ENCODE peak calls at places on chromosomes 11 and 22, in eight cellular contexts. W is CD4-positive, alpha-beta memory T cell; J is thyroid gland; E is lung; C is effector memory CD4-positive, alpha-beta T cell; R is left ventricle myocardium inferior; D is IMR-90; I is body of pancreas. F is an unnamed sample.

GRCh38 chr11:114082767-114083181 is 23.3 kb downstream of the ZBTB16 start:
- DNase-seq in W (no peak), J (no peak), E (no peak), C (no peak), R (peak; percentile 46), D (no peak), I (peak; percentile 56), F (peak; percentile 37)

GRCh38 chr11:111999111-111999510 is 26.1 kb upstream of the DLAT start:
- DNase-seq in W (no peak), J (no peak), E (no peak), C (no peak), R (no peak), D (no peak), I (no peak), F (no peak)

GRCh38 chr11:289145-289705 is 299 bp downstream of the PGGHG start:
- DNase-seq in W (peak; percentile 52), J (peak; percentile 7), E (no peak), C (no peak), R (no peak), D (no peak), I (no peak), F (no peak)

GRCh38 chr22:47835726-47836125 is 1073.3 kb downstream of the TBC1D22A start:
- DNase-seq in W (no peak), J (no peak), E (no peak), C (no peak), R (no peak), D (peak; percentile 6), I (no peak), F (peak; percentile 4)

GRCh38 chr22:44813416-44813815 is 61.0 kb downstream of the ARHGAP8 start:
- DNase-seq in W (no peak), J (no peak), E (no peak), C (no peak), R (no peak), D (no peak), I (no peak), F (no peak)

GRCh38 chr11:133413726-133414125 is 118.6 kb downstream of the OPCML start:
- DNase-seq in W (no peak), J (no peak), E (no peak), C (no peak), R (no peak), D (no peak), I (no peak), F (no peak)

GRCh38 chr11:75055511-75055910 is 41.2 kb downstream of the OR2AT4 start:
- DNase-seq in W (no peak), J (no peak), E (no peak), C (no peak), R (no peak), D (peak; percentile 34), I (no peak), F (no peak)

GRCh38 chr11:33542921-33543320 is 157.7 kb downstream of the C11orf91 start:
- DNase-seq in W (peak; percentile 22), J (peak; percentile 79), E (peak; percentile 54), C (no peak), R (peak; percentile 43), D (peak; percentile 40), I (peak; percentile 65), F (peak; percentile 50)

GRCh38 chr11:113705871-113706654 is at the start of gene TMPRSS5:
- DNase-seq in W (no peak), J (no peak), E (no peak), C (no peak), R (no peak), D (no peak), I (no peak), F (no peak)

GRCh38 chr11:69034123-69034522 is 14.6 kb upstream of the TPCN2 start:
- DNase-seq in W (no peak), J (no peak), E (no peak), C (no peak), R (no peak), D (no peak), I (no peak), F (no peak)

GRCh38 chr11:802693-803466 is 2.2 kb downstream of the PIDD1 start:
- DNase-seq in W (no peak), J (no peak), E (no peak), C (no peak), R (no peak), D (no peak), I (no peak), F (no peak)

GRCh38 chr11:35927730-35928129 is 16.1 kb upstream of the LDLRAD3 start:
- DNase-seq in W (no peak), J (peak; percentile 5), E (peak; percentile 87), C (no peak), R (peak; percentile 29), D (peak; percentile 38), I (peak; percentile 62), F (peak; percentile 90)

GRCh38 chr11:3835100-3835485 is 5.7 kb downstream of the RHOG start:
- DNase-seq in W (no peak), J (no peak), E (no peak), C (no peak), R (no peak), D (peak; percentile 27), I (no peak), F (no peak)

GRCh38 chr22:20997536-20998257 is 4.2 kb downstream of the THAP7 start:
- DNase-seq in W (no peak), J (no peak), E (no peak), C (no peak), R (no peak), D (no peak), I (no peak), F (no peak)

GRCh38 chr11:60169264-60169915 is 13.5 kb downstream of the MS4A6A start:
- DNase-seq in W (no peak), J (peak; percentile 29), E (no peak), C (no peak), R (no peak), D (no peak), I (peak; percentile 76), F (no peak)

GRCh38 chr11:104090767-104091166 is 54.3 kb downstream of the DDI1 start:
- DNase-seq in W (no peak), J (no peak), E (no peak), C (no peak), R (no peak), D (no peak), I (no peak), F (no peak)

GRCh38 chr11:11842426-11843008 is 745 bp downstream of the USP47 start:
- DNase-seq in W (peak; percentile 68), J (peak; percentile 53), E (peak; percentile 62), C (peak; percentile 8), R (peak; percentile 23), D (peak; percentile 86), I (peak; percentile 55), F (peak; percentile 86)

GRCh38 chr11:72333657-72334056 is 89.7 kb upstream of the PHOX2A start:
- DNase-seq in W (peak; percentile 20), J (no peak), E (no peak), C (no peak), R (no peak), D (no peak), I (no peak), F (peak; percentile 41)

GRCh38 chr11:97574976-97575665 is 1185.3 kb downstream of the JRKL start:
- DNase-seq in W (no peak), J (no peak), E (no peak), C (no peak), R (no peak), D (no peak), I (no peak), F (no peak)

DNA sequence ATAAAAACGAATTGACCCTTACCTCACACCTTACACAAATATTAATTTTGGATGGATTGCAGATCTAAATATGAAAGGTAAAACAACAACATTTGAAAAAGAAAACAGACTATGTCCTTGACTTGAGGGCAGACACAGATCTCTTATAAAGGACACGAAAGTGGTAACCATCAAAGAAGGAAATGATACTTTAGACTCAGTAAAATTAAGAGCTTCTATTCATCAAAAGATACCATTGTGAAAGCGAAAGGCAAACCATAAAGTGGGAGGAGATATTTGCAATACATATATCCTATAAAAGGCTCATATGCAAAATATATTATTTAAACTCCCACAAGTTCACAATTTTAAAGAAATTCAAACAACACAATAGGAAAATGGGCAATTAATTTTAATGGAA is 5.0 kb downstream of the HEPACAM start:
- DNase-seq in W (no peak), J (no peak), E (no peak), C (no peak), R (no peak), D (no peak), I (no peak), F (no peak)
- H3K27me3 ChIP-seq in W (no peaks in the 10 kb centered on the region), J (no peaks in the 10 kb centered on the region), E (no peaks in the 10 kb centered on the region), C (no peaks in the 10 kb centered on the region), R (peaks cover 13% of the 10 kb centered on the region), D (no peaks in the 10 kb centered on the region), I (no peaks in the 10 kb centered on the region), F (peaks cover 22% of the 10 kb centered on the region)

GRCh38 chr22:41880653-41881052 is 34.2 kb downstream of the SHISA8 start:
- DNase-seq in W (no peak), J (no peak), E (no peak), C (no peak), R (no peak), D (no peak), I (no peak), F (no peak)
- H3K36me3 ChIP-seq in W (peaks cover 57% of the 10 kb centered on the region), J (peaks cover 39% of the 10 kb centered on the region), E (peaks cover 65% of the 10 kb centered on the region), C (peaks cover 90% of the 10 kb centered on the region), R (peaks cover 98% of the 10 kb centered on the region), D (peaks cover 47% of the 10 kb centered on the region), I (peaks cover 11% of the 10 kb centered on the region), F (peaks cover 93% of the 10 kb centered on the region)

GRCh38 chr11:13637125-13638119 is 31.0 kb upstream of the FAR1 start:
- DNase-seq in W (no peak), J (no peak), E (no peak), C (no peak), R (no peak), D (no peak), I (no peak), F (no peak)

GRCh38 chr11:13635290-13635689 is 33.2 kb upstream of the FAR1 start:
- DNase-seq in W (no peak), J (no peak), E (no peak), C (no peak), R (no peak), D (no peak), I (no peak), F (no peak)

GRCh38 chr11:13638436-13638835 is 30.0 kb upstream of the FAR1 start:
- DNase-seq in W (no peak), J (no peak), E (no peak), C (no peak), R (no peak), D (no peak), I (no peak), F (no peak)

DNA sequence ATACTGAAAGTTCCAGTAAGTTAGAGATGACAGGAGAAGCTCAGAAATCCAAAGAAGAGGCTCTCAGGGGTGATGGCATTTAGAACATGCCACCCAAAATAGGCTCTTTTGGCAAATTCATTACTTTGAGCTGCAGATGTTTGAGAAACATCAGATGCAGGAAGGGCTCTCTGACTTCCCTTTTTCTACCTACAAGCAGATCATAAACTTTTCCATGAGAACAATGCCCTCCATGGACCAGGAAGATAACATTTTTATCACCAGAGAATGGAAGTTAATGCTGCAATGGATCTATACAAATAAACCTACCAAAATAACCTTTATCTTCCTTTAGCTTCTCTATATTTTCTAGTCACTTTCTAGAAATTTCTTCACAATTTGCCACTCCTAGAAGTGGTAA is 32.7 kb upstream of the FAR1 start:
- DNase-seq in W (no peak), J (no peak), E (no peak), C (no peak), R (no peak), D (no peak), I (no peak), F (no peak)
- H3K27me3 ChIP-seq in W (no peaks in the 10 kb centered on the region), J (no peaks in the 10 kb centered on the region), E (no peaks in the 10 kb centered on the region), C (no peaks in the 10 kb centered on the region), R (peaks cover 25% of the 10 kb centered on the region), D (no peaks in the 10 kb centered on the region), I (no peaks in the 10 kb centered on the region), F (no peaks in the 10 kb centered on the region)

GRCh38 chr22:25354456-25354855 is 135.0 kb downstream of the CRYBB2 start:
- DNase-seq in W (no peak), J (no peak), E (no peak), C (no peak), R (no peak), D (no peak), I (no peak), F (no peak)
- H3K36me3 ChIP-seq in W (peaks cover 25% of the 10 kb centered on the region), J (peaks cover 51% of the 10 kb centered on the region), E (peaks cover 15% of the 10 kb centered on the region), C (peaks cover 27% of the 10 kb centered on the region), R (peaks cover 93% of the 10 kb centered on the region), D (peaks cover 68% of the 10 kb centered on the region), I (peaks cover 6% of the 10 kb centered on the region), F (peaks cover 9% of the 10 kb centered on the region)

F was measured in cardiac muscle cell.